ENCODE peak calls at places on chromosomes 1 and 21, in five cellular contexts. One of them, this sample, is unnamed.

GRCh38 chr1:202155478-202156021 is 4.9 kb downstream of the PTPN7 start:
- DNase-seq in endothelial cell: no peak
- DNase-seq in HFFc6: no peak
- DNase-seq in fibroblast of pulmonary artery: no peak
- DNase-seq in GM12865: no peak
- DNase-seq in this sample: no peak

GRCh38 chr1:52556641-52557360 is 3.9 kb upstream of the TUT4 start:
- DNase-seq in endothelial cell: no peak
- DNase-seq in HFFc6: no peak
- DNase-seq in fibroblast of pulmonary artery: no peak
- DNase-seq in GM12865: no peak
- DNase-seq in this sample: no peak

GRCh38 chr1:173393655-173393993 is 83.5 kb upstream of the PRDX6 start:
- DNase-seq in endothelial cell: no peak
- DNase-seq in HFFc6: peak
- DNase-seq in fibroblast of pulmonary artery: peak
- DNase-seq in GM12865: no peak
- DNase-seq in this sample: no peak

GRCh38 chr1:39676951-39677350 is 5.0 kb upstream of the NT5C1A start:
- DNase-seq in endothelial cell: no peak
- DNase-seq in HFFc6: no peak
- DNase-seq in fibroblast of pulmonary artery: no peak
- DNase-seq in GM12865: no peak
- DNase-seq in this sample: no peak

GRCh38 chr21:32494946-32495703 is 82.6 kb downstream of the EVA1C start:
- DNase-seq in endothelial cell: no peak
- DNase-seq in HFFc6: peak
- DNase-seq in fibroblast of pulmonary artery: peak
- DNase-seq in GM12865: no peak
- DNase-seq in this sample: peak

GRCh38 chr1:40966411-40966810 is 13.1 kb upstream of the CTPS1 start:
- DNase-seq in endothelial cell: no peak
- DNase-seq in HFFc6: no peak
- DNase-seq in fibroblast of pulmonary artery: no peak
- DNase-seq in GM12865: no peak
- DNase-seq in this sample: no peak

GRCh38 chr1:170200161-170200560 is 54.4 kb downstream of the NTMT2 start:
- DNase-seq in endothelial cell: no peak
- DNase-seq in HFFc6: no peak
- DNase-seq in fibroblast of pulmonary artery: no peak
- DNase-seq in GM12865: no peak
- DNase-seq in this sample: no peak

GRCh38 chr1:56064705-56065104 is 514.7 kb downstream of the PLPP3 start:
- DNase-seq in endothelial cell: no peak
- DNase-seq in HFFc6: peak
- DNase-seq in fibroblast of pulmonary artery: peak
- DNase-seq in GM12865: no peak
- DNase-seq in this sample: no peak

GRCh38 chr1:27868556-27868931 is 3.8 kb upstream of the THEMIS2 start:
- DNase-seq in endothelial cell: no peak
- DNase-seq in HFFc6: no peak
- DNase-seq in fibroblast of pulmonary artery: no peak
- DNase-seq in GM12865: peak
- DNase-seq in this sample: no peak

GRCh38 chr1:180502361-180503273 is at the start of gene ACBD6:
- DNase-seq in endothelial cell: peak
- DNase-seq in HFFc6: peak
- DNase-seq in fibroblast of pulmonary artery: peak
- DNase-seq in GM12865: peak
- DNase-seq in this sample: peak

GRCh38 chr1:107545056-107545597 is 404.3 kb downstream of the NTNG1 start:
- DNase-seq in endothelial cell: no peak
- DNase-seq in HFFc6: no peak
- DNase-seq in fibroblast of pulmonary artery: no peak
- DNase-seq in GM12865: no peak
- DNase-seq in this sample: no peak

GRCh38 chr1:8742022-8742924 is 75.2 kb downstream of the RERE start:
- DNase-seq in endothelial cell: no peak
- DNase-seq in HFFc6: no peak
- DNase-seq in fibroblast of pulmonary artery: no peak
- DNase-seq in GM12865: no peak
- DNase-seq in this sample: no peak

GRCh38 chr1:99650021-99650420 is 4.1 kb downstream of the PALMD start:
- DNase-seq in endothelial cell: no peak
- DNase-seq in HFFc6: no peak
- DNase-seq in fibroblast of pulmonary artery: peak
- DNase-seq in GM12865: no peak
- DNase-seq in this sample: no peak

GRCh38 chr1:193927550-193927949 is 741.1 kb upstream of the B3GALT2 start:
- DNase-seq in endothelial cell: no peak
- DNase-seq in HFFc6: no peak
- DNase-seq in fibroblast of pulmonary artery: no peak
- DNase-seq in GM12865: no peak
- DNase-seq in this sample: no peak

GRCh38 chr1:218816999-218817398 is 356.7 kb upstream of the LYPLAL1 start:
- DNase-seq in endothelial cell: no peak
- DNase-seq in HFFc6: no peak
- DNase-seq in fibroblast of pulmonary artery: peak
- DNase-seq in GM12865: no peak
- DNase-seq in this sample: no peak

GRCh38 chr1:44348046-44348628 is 6.9 kb downstream of the ERI3 start:
- DNase-seq in endothelial cell: no peak
- DNase-seq in HFFc6: no peak
- DNase-seq in fibroblast of pulmonary artery: no peak
- DNase-seq in GM12865: no peak
- DNase-seq in this sample: no peak

GRCh38 chr1:218459878-218460277 is 114.7 kb downstream of the TGFB2 start:
- DNase-seq in endothelial cell: no peak
- DNase-seq in HFFc6: peak
- DNase-seq in fibroblast of pulmonary artery: peak
- DNase-seq in GM12865: peak
- DNase-seq in this sample: no peak

GRCh38 chr1:202834771-202835547 is 24.2 kb downstream of the PCAT6 start:
- DNase-seq in endothelial cell: no peak
- DNase-seq in HFFc6: no peak
- DNase-seq in fibroblast of pulmonary artery: no peak
- DNase-seq in GM12865: no peak
- DNase-seq in this sample: peak

GRCh38 chr1:901108-901859 is 22.4 kb upstream of the SAMD11 start:
- DNase-seq in endothelial cell: no peak
- DNase-seq in HFFc6: no peak
- DNase-seq in fibroblast of pulmonary artery: no peak
- DNase-seq in GM12865: peak
- DNase-seq in this sample: no peak

GRCh38 chr1:2617981-2618470 is 14.8 kb downstream of the MMEL1 start:
- DNase-seq in endothelial cell: no peak
- DNase-seq in HFFc6: no peak
- DNase-seq in fibroblast of pulmonary artery: no peak
- DNase-seq in GM12865: no peak
- DNase-seq in this sample: no peak

GRCh38 chr1:61477301-61477700 is 247.6 kb downstream of the TM2D1 start:
- DNase-seq in endothelial cell: no peak
- DNase-seq in HFFc6: no peak
- DNase-seq in fibroblast of pulmonary artery: no peak
- DNase-seq in GM12865: no peak
- DNase-seq in this sample: no peak

GRCh38 chr1:178918328-178918727 is 47.5 kb upstream of the ANGPTL1 start:
- DNase-seq in endothelial cell: no peak
- DNase-seq in HFFc6: no peak
- DNase-seq in fibroblast of pulmonary artery: no peak
- DNase-seq in GM12865: no peak
- DNase-seq in this sample: no peak

GRCh38 chr1:27605796-27606707 is 2.1 kb upstream of the AHDC1 start:
- DNase-seq in endothelial cell: peak
- DNase-seq in HFFc6: peak
- DNase-seq in fibroblast of pulmonary artery: peak
- DNase-seq in GM12865: peak
- DNase-seq in this sample: peak

GRCh38 chr1:27087371-27087941 is 67.5 kb downstream of the SLC9A1 start:
- DNase-seq in endothelial cell: no peak
- DNase-seq in HFFc6: no peak
- DNase-seq in fibroblast of pulmonary artery: no peak
- DNase-seq in GM12865: no peak
- DNase-seq in this sample: no peak

GRCh38 chr1:170739803-170740202 is 75.9 kb downstream of the PRRX1 start:
- DNase-seq in endothelial cell: no peak
- DNase-seq in HFFc6: no peak
- DNase-seq in fibroblast of pulmonary artery: no peak
- DNase-seq in GM12865: no peak
- DNase-seq in this sample: no peak

GRCh38 chr1:40820911-40821693 is 37.5 kb downstream of the KCNQ4 start:
- DNase-seq in endothelial cell: no peak
- DNase-seq in HFFc6: no peak
- DNase-seq in fibroblast of pulmonary artery: no peak
- DNase-seq in GM12865: no peak
- DNase-seq in this sample: no peak

GRCh38 chr1:206905295-206906164 is 8.3 kb downstream of the IL24 start:
- DNase-seq in endothelial cell: no peak
- DNase-seq in HFFc6: peak
- DNase-seq in fibroblast of pulmonary artery: peak
- DNase-seq in GM12865: peak
- DNase-seq in this sample: peak

GRCh38 chr1:43868741-43869067 is 64.9 kb upstream of the ARTN start:
- DNase-seq in endothelial cell: no peak
- DNase-seq in HFFc6: no peak
- DNase-seq in fibroblast of pulmonary artery: peak
- DNase-seq in GM12865: no peak
- DNase-seq in this sample: no peak

GRCh38 chr1:89633745-89634625 is 1.1 kb downstream of the LRRC8C start:
- DNase-seq in endothelial cell: peak
- DNase-seq in HFFc6: peak
- DNase-seq in fibroblast of pulmonary artery: peak
- DNase-seq in GM12865: peak
- DNase-seq in this sample: peak

GRCh38 chr1:109112652-109113285 is 1.1 kb upstream of the ELAPOR1 start:
- DNase-seq in endothelial cell: peak
- DNase-seq in HFFc6: peak
- DNase-seq in fibroblast of pulmonary artery: peak
- DNase-seq in GM12865: peak
- DNase-seq in this sample: peak

GRCh38 chr1:14742181-14742980 is 143.9 kb downstream of the KAZN start:
- DNase-seq in endothelial cell: no peak
- DNase-seq in HFFc6: peak
- DNase-seq in fibroblast of pulmonary artery: peak
- DNase-seq in GM12865: peak
- DNase-seq in this sample: no peak
- TF ChIP-seq CTCF in endothelial cell: no peak
- TF ChIP-seq CTCF in HFFc6: no peak
- TF ChIP-seq CTCF in fibroblast of pulmonary artery: no peak
- TF ChIP-seq CTCF in GM12865: no peak
- TF ChIP-seq CTCF in this sample: no peak

DNA sequence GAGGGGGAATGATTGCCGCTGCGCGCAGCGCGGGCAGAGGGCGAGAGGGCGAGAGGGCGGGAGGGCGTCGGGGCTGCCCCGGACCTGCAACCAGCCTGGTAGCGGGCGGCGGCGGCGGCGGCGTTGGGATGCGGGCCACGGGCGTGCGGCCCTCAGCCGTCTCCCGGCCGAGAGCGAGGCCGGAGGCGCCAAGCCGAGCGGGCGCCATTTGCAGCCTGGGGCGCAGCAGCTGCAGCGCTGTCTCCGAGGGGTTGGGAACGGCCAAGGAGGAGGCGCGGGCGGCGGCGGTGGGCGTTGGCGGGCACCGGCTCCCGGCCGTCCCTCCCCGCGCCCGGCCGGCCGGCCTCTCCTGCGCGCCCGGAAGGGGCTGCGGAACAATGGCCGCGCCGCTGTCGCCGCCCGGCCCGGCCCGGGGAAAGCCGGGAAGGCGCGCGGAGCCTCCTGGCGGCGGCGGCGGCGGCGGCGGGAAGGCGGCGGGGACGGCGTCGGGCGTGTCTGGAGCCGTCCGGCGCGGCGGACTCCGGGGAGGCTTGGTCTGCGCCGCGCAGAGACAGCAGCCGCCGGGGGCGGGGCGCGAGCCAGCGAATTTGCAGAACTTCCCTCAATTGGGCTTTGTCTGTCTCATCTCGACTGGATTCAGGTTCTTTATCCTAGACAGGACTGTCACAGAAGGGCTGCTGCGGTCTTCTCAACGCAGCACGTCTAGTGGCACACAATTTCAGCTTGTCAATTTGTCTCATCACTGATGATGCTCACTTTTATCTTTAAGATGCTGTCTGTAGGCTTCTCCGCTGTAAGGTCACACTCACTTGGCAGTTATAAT is 35.7 kb downstream of the ZBTB8B start:
- DNase-seq in endothelial cell: peak
- DNase-seq in HFFc6: peak
- DNase-seq in fibroblast of pulmonary artery: peak
- DNase-seq in GM12865: peak
- DNase-seq in this sample: peak
- TF ChIP-seq CTCF in endothelial cell: no peak
- TF ChIP-seq CTCF in HFFc6: peak
- TF ChIP-seq CTCF in fibroblast of pulmonary artery: no peak
- TF ChIP-seq CTCF in GM12865: no peak
- TF ChIP-seq CTCF in this sample: no peak

GRCh38 chr1:233732206-233732605 is 118.3 kb downstream of the KCNK1 start:
- DNase-seq in endothelial cell: no peak
- DNase-seq in HFFc6: no peak
- DNase-seq in fibroblast of pulmonary artery: no peak
- DNase-seq in GM12865: no peak
- DNase-seq in this sample: no peak

GRCh38 chr1:233735331-233735730 is 121.4 kb downstream of the KCNK1 start:
- DNase-seq in endothelial cell: no peak
- DNase-seq in HFFc6: no peak
- DNase-seq in fibroblast of pulmonary artery: no peak
- DNase-seq in GM12865: no peak
- DNase-seq in this sample: no peak

GRCh38 chr1:233734456-233734855 is 120.5 kb downstream of the KCNK1 start:
- DNase-seq in endothelial cell: no peak
- DNase-seq in HFFc6: no peak
- DNase-seq in fibroblast of pulmonary artery: no peak
- DNase-seq in GM12865: no peak
- DNase-seq in this sample: no peak

GRCh38 chr1:233730380-233730779 is 116.5 kb downstream of the KCNK1 start:
- DNase-seq in endothelial cell: no peak
- DNase-seq in HFFc6: no peak
- DNase-seq in fibroblast of pulmonary artery: no peak
- DNase-seq in GM12865: no peak
- DNase-seq in this sample: no peak

DNA sequence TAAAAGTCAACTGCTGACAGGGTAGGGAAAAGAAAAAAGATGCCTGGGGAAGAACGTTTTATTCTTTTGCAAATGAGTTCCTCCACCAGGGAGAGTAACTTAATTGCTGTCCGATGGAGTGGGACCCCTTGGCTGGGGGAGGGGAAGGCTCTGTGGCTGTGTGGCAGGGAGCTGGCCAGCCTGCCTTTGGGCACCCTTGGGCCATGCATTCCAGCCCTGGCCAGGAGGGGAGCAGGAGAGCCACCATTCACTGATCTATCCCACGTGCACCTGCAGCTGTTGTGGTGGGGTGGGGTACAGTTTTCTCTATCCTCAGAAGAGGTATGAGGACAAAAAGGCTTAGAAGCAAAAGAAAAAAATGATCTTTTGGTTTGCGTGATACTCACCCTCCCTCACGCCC is 116.9 kb downstream of the KCNK1 start:
- DNase-seq in endothelial cell: no peak
- DNase-seq in HFFc6: no peak
- DNase-seq in fibroblast of pulmonary artery: no peak
- DNase-seq in GM12865: no peak
- DNase-seq in this sample: no peak
- TF ChIP-seq CTCF in endothelial cell: no peak
- TF ChIP-seq CTCF in HFFc6: no peak
- TF ChIP-seq CTCF in fibroblast of pulmonary artery: no peak
- TF ChIP-seq CTCF in GM12865: no peak
- TF ChIP-seq CTCF in this sample: no peak

GRCh38 chr1:200483491-200484143 is 73.8 kb upstream of the ZNF281 start:
- DNase-seq in endothelial cell: no peak
- DNase-seq in HFFc6: peak
- DNase-seq in fibroblast of pulmonary artery: peak
- DNase-seq in GM12865: peak
- DNase-seq in this sample: peak
- TF ChIP-seq CTCF in endothelial cell: no peak
- TF ChIP-seq CTCF in HFFc6: peak
- TF ChIP-seq CTCF in fibroblast of pulmonary artery: no peak
- TF ChIP-seq CTCF in GM12865: no peak
- TF ChIP-seq CTCF in this sample: no peak

This sample was measured in activated CD8-positive, alpha-beta T cell treated with anti-CD3 and anti-CD28 coated beads for 36 hours.